ENCODE peak calls at places on chromosomes 3 and 15, in five cellular contexts. Y, W, F, H and S are unnamed samples.

GRCh38 chr15:66907826-66908502 is 157.4 kb upstream of the SMAD3 start:
- DNase-seq in Y (peak), W (no peak), F (no peak), H (peak), S (peak)

GRCh38 chr3:94294806-94295205 is 231.9 kb downstream of the NSUN3 start:
- DNase-seq in Y (no peak), W (no peak), F (no peak), H (no peak), S (no peak)

GRCh38 chr15:92665100-92665555 is 9.6 kb upstream of the FAM174B start:
- DNase-seq in Y (peak), W (no peak), F (no peak), H (no peak), S (peak)

GRCh38 chr3:19146685-19147650 is 1.3 kb upstream of the KCNH8 start:
- DNase-seq in Y (peak), W (peak), F (peak), H (peak), S (peak)

GRCh38 chr3:51384145-51384729 is 854 bp upstream of the MANF start:
- DNase-seq in Y (peak), W (peak), F (peak), H (peak), S (no peak)

GRCh38 chr3:13424865-13425605 is 4.9 kb upstream of the NUP210 start:
- DNase-seq in Y (no peak), W (no peak), F (no peak), H (no peak), S (no peak)

GRCh38 chr3:160400048-160400630 is 689 bp downstream of the SMC4 start:
- DNase-seq in Y (peak), W (peak), F (peak), H (peak), S (peak)

GRCh38 chr3:193782280-193782654 is 189.3 kb downstream of the OPA1 start:
- DNase-seq in Y (peak), W (no peak), F (peak), H (no peak), S (no peak)

GRCh38 chr3:23594897-23595670 is 210.7 kb upstream of the UBE2E1 start:
- DNase-seq in Y (no peak), W (peak), F (no peak), H (no peak), S (peak)

GRCh38 chr15:85606721-85607120 is 188.0 kb downstream of the KLHL25 start:
- DNase-seq in Y (no peak), W (no peak), F (no peak), H (no peak), S (no peak)

GRCh38 chr3:133463441-133463860 is 63.6 kb downstream of the BFSP2 start:
- DNase-seq in Y (no peak), W (no peak), F (no peak), H (no peak), S (no peak)

GRCh38 chr3:46584598-46585467 is 18.7 kb upstream of the LRRC2 start:
- DNase-seq in Y (no peak), W (no peak), F (no peak), H (no peak), S (no peak)

GRCh38 chr3:185400866-185401265 is 37.9 kb downstream of the MAP3K13 start:
- DNase-seq in Y (no peak), W (no peak), F (no peak), H (no peak), S (no peak)

GRCh38 chr3:46908986-46909534 is 31.5 kb downstream of the PTH1R start:
- DNase-seq in Y (no peak), W (no peak), F (no peak), H (no peak), S (no peak)

GRCh38 chr3:153051427-153052095 is 110.5 kb upstream of the RAP2B start:
- DNase-seq in Y (peak), W (peak), F (peak), H (no peak), S (peak)

GRCh38 chr3:41202834-41203345 is 3.6 kb downstream of the CTNNB1 start:
- DNase-seq in Y (peak), W (peak), F (peak), H (no peak), S (peak)

GRCh38 chr3:168341192-168341816 is 245.6 kb upstream of the GOLIM4 start:
- DNase-seq in Y (peak), W (peak), F (peak), H (no peak), S (peak)

GRCh38 chr3:105233056-105233455 is 133.7 kb upstream of the ALCAM start:
- DNase-seq in Y (no peak), W (peak), F (no peak), H (no peak), S (peak)

GRCh38 chr3:67000006-67000405 is 1.9 kb downstream of the KBTBD8 start:
- DNase-seq in Y (no peak), W (peak), F (peak), H (no peak), S (peak)

GRCh38 chr3:192864943-192865342 is 52.7 kb downstream of the MB21D2 start:
- DNase-seq in Y (no peak), W (no peak), F (no peak), H (no peak), S (peak)

GRCh38 chr15:101118615-101119014 is 133.2 kb downstream of the CHSY1 start:
- DNase-seq in Y (no peak), W (no peak), F (no peak), H (no peak), S (no peak)

GRCh38 chr3:64297563-64297962 is 72.3 kb upstream of the PRICKLE2 start:
- DNase-seq in Y (no peak), W (no peak), F (peak), H (no peak), S (no peak)

GRCh38 chr3:17494117-17494809 is 248.2 kb downstream of the TBC1D5 start:
- DNase-seq in Y (no peak), W (peak), F (no peak), H (no peak), S (peak)

GRCh38 chr15:75121547-75121946 is 80.1 kb upstream of the C15orf39 start:
- DNase-seq in Y (no peak), W (no peak), F (no peak), H (no peak), S (no peak)

GRCh38 chr15:43218908-43219706 is 1.7 kb downstream of the EPB42 start:
- DNase-seq in Y (peak), W (no peak), F (peak), H (no peak), S (peak)

GRCh38 chr3:15875016-15875689 is 77.4 kb upstream of the ANKRD28 start:
- DNase-seq in Y (peak), W (peak), F (peak), H (no peak), S (peak)

GRCh38 chr15:31060429-31061140 is 40.9 kb downstream of the TRPM1 start:
- DNase-seq in Y (no peak), W (no peak), F (no peak), H (no peak), S (no peak)

GRCh38 chr15:60353245-60353940 is 44.4 kb downstream of the ANXA2 start:
- DNase-seq in Y (no peak), W (no peak), F (peak), H (no peak), S (no peak)

GRCh38 chr3:143208976-143209714 is 89.6 kb downstream of the CHST2 start:
- DNase-seq in Y (no peak), W (no peak), F (no peak), H (no peak), S (no peak)

GRCh38 chr15:40293006-40293405 is 10.1 kb upstream of the ANKRD63 start:
- DNase-seq in Y (no peak), W (no peak), F (no peak), H (no peak), S (no peak)

GRCh38 chr15:40290540-40291087 is 7.8 kb upstream of the ANKRD63 start:
- DNase-seq in Y (no peak), W (no peak), F (no peak), H (no peak), S (peak)

GRCh38 chr15:40292246-40292645 is 9.4 kb upstream of the ANKRD63 start:
- DNase-seq in Y (no peak), W (no peak), F (no peak), H (no peak), S (no peak)

GRCh38 chr15:40289140-40289775 is 6.4 kb upstream of the ANKRD63 start:
- DNase-seq in Y (no peak), W (no peak), F (peak), H (no peak), S (no peak)

GRCh38 chr15:40291088-40291574 is 8.3 kb upstream of the ANKRD63 start:
- DNase-seq in Y (peak), W (peak), F (peak), H (no peak), S (peak)
- H3K4me3 ChIP-seq in Y (peak), W (peak), F (peak), H (peak), S (peak)

GRCh38 chr15:57762302-57762701 is 55.8 kb downstream of the POLR2M start:
- DNase-seq in Y (no peak), W (no peak), F (no peak), H (no peak), S (no peak)
- TF ChIP-seq CTCF in Y (no peak), W (peak), F (peak), H (no peak), S (peak)

DNA sequence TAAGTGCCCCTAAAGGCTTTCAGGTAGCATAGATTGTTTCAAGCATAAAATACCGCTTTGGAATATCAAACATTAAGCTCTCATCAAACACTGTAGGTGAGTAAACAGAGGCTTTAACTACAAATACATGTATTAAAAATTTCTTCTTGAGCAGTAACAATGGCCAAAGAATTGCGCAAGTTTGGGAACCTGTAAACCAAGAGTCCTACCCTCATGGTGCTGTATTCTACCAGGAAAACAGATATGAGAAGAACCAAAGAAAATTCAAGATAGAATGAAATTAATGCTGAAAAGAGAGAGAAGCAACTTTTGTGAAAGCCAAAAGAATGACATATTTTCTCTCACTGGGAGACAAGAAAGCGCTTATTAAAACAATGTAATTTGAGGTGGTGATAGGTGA is 45.5 kb downstream of the CPNE4 start:
- DNase-seq in Y (no peak), W (no peak), F (no peak), H (no peak), S (no peak)
- H3K4me3 ChIP-seq in Y (no peak), W (no peak), F (no peak), H (no peak), S (no peak)

DNA sequence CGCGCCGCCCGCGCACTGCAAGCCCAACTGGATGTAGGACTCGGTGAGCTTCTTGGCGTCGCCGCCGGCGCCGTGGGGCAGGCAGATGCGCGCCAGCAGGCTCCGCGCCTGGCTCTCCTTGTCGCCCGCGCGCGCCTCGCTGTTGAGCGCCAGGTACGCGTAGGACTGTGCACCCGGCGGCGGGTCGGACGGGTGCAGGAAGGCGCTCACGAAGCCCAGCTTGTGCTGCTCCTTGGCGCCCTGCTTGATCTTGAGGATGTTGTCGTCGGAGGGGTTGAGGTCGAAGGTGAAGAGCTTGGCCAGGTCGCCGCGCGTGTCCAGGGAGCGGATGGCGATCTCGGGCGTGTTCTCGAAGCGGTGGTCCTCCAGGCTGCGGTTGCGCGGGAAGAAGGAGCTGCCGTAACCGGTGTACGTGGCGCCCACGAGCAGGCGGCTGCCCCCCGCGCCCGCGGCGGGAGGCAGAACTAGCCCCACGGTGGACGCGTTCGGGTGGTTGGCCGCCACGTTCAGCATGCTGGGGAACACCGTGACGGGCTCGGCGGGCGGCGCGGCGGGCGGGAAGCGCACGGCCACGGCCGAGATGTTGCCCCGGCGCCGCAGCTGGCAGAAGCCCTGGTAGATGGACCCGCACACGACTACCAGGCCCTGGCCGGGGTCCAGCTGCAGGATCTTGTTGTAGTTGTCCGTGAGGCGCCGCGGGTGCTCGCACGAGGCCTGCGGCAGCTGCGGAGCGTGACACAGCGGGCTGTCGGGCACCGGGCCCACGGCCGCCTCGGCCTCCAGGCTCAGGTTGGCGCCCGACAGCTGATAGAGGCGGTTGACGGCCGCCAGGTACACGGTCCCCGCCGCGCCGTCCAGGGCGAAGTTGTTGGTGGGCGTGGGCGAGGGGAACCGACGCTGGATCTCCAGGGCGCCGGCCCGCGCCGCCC is 619 bp downstream of the PLXND1 start:
- DNase-seq in Y (peak), W (no peak), F (peak), H (peak), S (peak)
- TF ChIP-seq CTCF in Y (peak), W (no peak), F (no peak), H (no peak), S (no peak)

DNA sequence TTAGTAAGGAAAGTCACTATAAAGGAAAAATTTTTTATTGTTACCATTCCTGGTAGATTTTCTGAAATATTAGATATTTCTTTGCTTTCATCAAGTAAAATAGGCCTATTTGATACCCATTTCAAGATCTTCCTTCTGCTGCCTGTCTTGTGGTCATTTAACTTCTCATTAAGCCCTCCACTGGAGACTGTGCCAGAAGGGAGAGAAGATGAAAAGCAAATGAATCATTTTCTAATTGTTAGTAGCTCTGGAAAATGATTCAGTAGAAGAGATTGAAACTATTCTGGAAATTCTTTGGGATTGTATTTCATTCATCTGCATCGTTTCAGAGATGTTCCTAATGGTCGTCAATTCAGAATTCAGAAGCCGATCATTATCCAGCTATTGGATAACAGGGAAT is 3.2 kb downstream of the KCTD6 start:
- DNase-seq in Y (no peak), W (no peak), F (no peak), H (no peak), S (no peak)
- H3K4me3 ChIP-seq in Y (no peak), W (no peak), F (no peak), H (no peak), S (no peak)

GRCh38 chr3:57826286-57826951 is 70.3 kb downstream of the SLMAP start:
- DNase-seq in Y (no peak), W (no peak), F (peak), H (no peak), S (peak)
- TF ChIP-seq CTCF in Y (peak), W (no peak), F (peak), H (peak), S (peak)

GRCh38 chr3:107408513-107408912 is 31.3 kb downstream of the CCDC54 start:
- DNase-seq in Y (no peak), W (no peak), F (no peak), H (no peak), S (no peak)
- H3K4me3 ChIP-seq in Y (no peak), W (no peak), F (no peak), H (no peak), S (no peak)

GRCh38 chr15:73560501-73561117 is 72.6 kb downstream of the NPTN start:
- DNase-seq in Y (peak), W (peak), F (peak), H (no peak), S (peak)
- TF ChIP-seq CTCF in Y (peak), W (peak), F (peak), H (peak), S (peak)

GRCh38 chr15:77959094-77959879 is 118.2 kb downstream of the TBC1D2B start:
- DNase-seq in Y (peak), W (peak), F (peak), H (peak), S (peak)
- H3K4me3 ChIP-seq in Y (no peak), W (peak), F (peak), H (peak), S (peak)